ENCODE peak calls at places on chromosomes 12 and 14, in ten cellular contexts. C is fibroblast of mammary gland, B is choroid plexus epithelial cell, T is WTC11, J is RWPE2, Q is mucosa of descending colon, U is fibroblast of lung, K is PC-3, L is upper lobe of right lung, E is heart right ventricle. P is an unnamed sample.

GRCh38 chr12:132169376-132169775 is 25.1 kb downstream of the NOC4L start:
- DNase-seq in C (no peak), B (no peak), T (no peak), J (peak), Q (peak), U (no peak), K (no peak), L (peak), E (peak), P (no peak)

GRCh38 chr12:6280672-6281071 is 29.8 kb upstream of the PLEKHG6 start:
- DNase-seq in C (no peak), B (no peak), T (no peak), J (no peak), Q (peak), U (no peak), K (no peak), L (peak), E (no peak), P (no peak)

GRCh38 chr12:62006076-62006732 is 254.0 kb upstream of the USP15 start:
- DNase-seq in C (peak), B (peak), T (peak), J (no peak), Q (no peak), U (peak), K (peak), L (no peak), E (no peak), P (no peak)

GRCh38 chr14:106564058-106564643 is 1037.8 kb downstream of the TMEM121 start:
- DNase-seq in C (no peak), B (no peak), T (no peak), J (no peak), Q (peak), U (no peak), K (peak), L (peak), E (no peak), P (peak)

GRCh38 chr12:79055926-79056674 is 191.5 kb downstream of the SYT1 start:
- DNase-seq in C (peak), B (peak), T (no peak), J (no peak), Q (no peak), U (peak), K (peak), L (no peak), E (no peak), P (no peak)

GRCh38 chr14:49951946-49952345 is 59.1 kb downstream of the ARF6 start:
- DNase-seq in C (no peak), B (no peak), T (no peak), J (peak), Q (peak), U (no peak), K (peak), L (no peak), E (no peak), P (no peak)

GRCh38 chr14:49865431-49865859 is 12.9 kb upstream of the NEMF start:
- DNase-seq in C (peak), B (peak), T (peak), J (no peak), Q (peak), U (peak), K (peak), L (peak), E (peak), P (peak)

GRCh38 chr14:71238835-71239234 is 331.6 kb downstream of the PCNX1 start:
- DNase-seq in C (peak), B (no peak), T (no peak), J (no peak), Q (no peak), U (no peak), K (peak), L (no peak), E (no peak), P (no peak)

GRCh38 chr12:12273291-12273957 is 6.6 kb upstream of the LRP6 start:
- DNase-seq in C (no peak), B (peak), T (no peak), J (no peak), Q (no peak), U (peak), K (no peak), L (no peak), E (no peak), P (no peak)

GRCh38 chr12:50564240-50564947 is 59.6 kb downstream of the DIP2B start:
- DNase-seq in C (peak), B (no peak), T (no peak), J (no peak), Q (no peak), U (no peak), K (no peak), L (no peak), E (no peak), P (no peak)

GRCh38 chr14:59189281-59189821 is 884 bp downstream of the DAAM1 start:
- DNase-seq in C (no peak), B (peak), T (peak), J (peak), Q (peak), U (peak), K (peak), L (peak), E (peak), P (peak)

GRCh38 chr14:50340045-50340444 is 27.9 kb downstream of the DMAC2L start:
- DNase-seq in C (no peak), B (no peak), T (no peak), J (no peak), Q (no peak), U (no peak), K (no peak), L (no peak), E (no peak), P (no peak)

DNA sequence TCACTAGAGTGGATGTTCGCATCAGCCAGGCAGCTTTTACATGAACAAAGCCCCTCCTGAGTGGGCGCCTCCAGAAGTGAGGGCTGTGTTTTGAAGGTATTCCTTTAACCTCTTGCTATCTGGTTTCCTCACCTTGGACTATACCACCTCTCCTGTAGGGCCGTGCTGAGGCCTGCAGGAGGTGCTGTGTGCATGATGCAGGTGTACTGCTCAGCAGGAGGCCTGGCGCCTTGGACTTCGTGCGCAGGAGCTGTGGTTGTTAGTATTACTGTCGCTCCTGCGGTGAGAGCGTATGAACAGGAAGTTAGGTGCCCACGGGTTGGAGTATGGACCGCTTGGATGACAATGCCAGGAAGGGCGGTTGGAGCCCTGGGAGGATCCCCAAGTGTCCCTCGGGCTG is 130.7 kb downstream of the TSPAN9 start:
- DNase-seq in C (no peak), B (no peak), T (peak), J (no peak), Q (no peak), U (no peak), K (no peak), L (no peak), E (no peak), P (no peak)
- TF ChIP-seq CTCF in C (peak), B (peak), T (peak), J (peak), Q (no peak), U (no peak), K (peak), L (no peak), E (peak), P (no peak)

GRCh38 chr12:52566847-52567291 is 6.8 kb downstream of the KRT74 start:
- DNase-seq in C (no peak), B (no peak), T (no peak), J (no peak), Q (no peak), U (no peak), K (no peak), L (no peak), E (peak), P (peak)

GRCh38 chr12:52559979-52560378 is 7.0 kb upstream of the KRT71 start:
- DNase-seq in C (no peak), B (no peak), T (no peak), J (no peak), Q (no peak), U (no peak), K (no peak), L (no peak), E (no peak), P (no peak)

GRCh38 chr12:52564582-52564981 is 9.1 kb downstream of the KRT74 start:
- DNase-seq in C (no peak), B (no peak), T (no peak), J (no peak), Q (no peak), U (no peak), K (no peak), L (no peak), E (no peak), P (no peak)

GRCh38 chr12:52557481-52557880 is 4.5 kb upstream of the KRT71 start:
- DNase-seq in C (no peak), B (no peak), T (no peak), J (no peak), Q (no peak), U (no peak), K (no peak), L (no peak), E (no peak), P (no peak)

GRCh38 chr12:52561880-52562449 is 9.0 kb upstream of the KRT71 start:
- DNase-seq in C (peak), B (peak), T (no peak), J (no peak), Q (no peak), U (no peak), K (peak), L (no peak), E (no peak), P (no peak)
- TF ChIP-seq CTCF in C (peak), B (peak), T (no peak), J (peak), Q (no peak), U (no peak), K (peak), L (peak), E (no peak), P (no peak)

GRCh38 chr14:86464386-86464785 is 934.4 kb downstream of the FLRT2 start:
- DNase-seq in C (peak), B (no peak), T (no peak), J (no peak), Q (no peak), U (no peak), K (no peak), L (no peak), E (no peak), P (no peak)

GRCh38 chr14:86457729-86458128 is 927.8 kb downstream of the FLRT2 start:
- DNase-seq in C (no peak), B (no peak), T (no peak), J (no peak), Q (no peak), U (no peak), K (no peak), L (no peak), E (no peak), P (no peak)

GRCh38 chr14:86462193-86462592 is 932.2 kb downstream of the FLRT2 start:
- DNase-seq in C (peak), B (peak), T (peak), J (no peak), Q (no peak), U (peak), K (peak), L (no peak), E (no peak), P (no peak)
- TF ChIP-seq CTCF in C (peak), B (peak), T (peak), J (peak), Q (no peak), U (peak), K (peak), L (peak), E (peak), P (no peak)

GRCh38 chr14:93970967-93971634 is 5.3 kb downstream of the ASB2 start:
- DNase-seq in C (no peak), B (no peak), T (no peak), J (no peak), Q (peak), U (no peak), K (no peak), L (no peak), E (no peak), P (peak)
- TF ChIP-seq CTCF in C (no peak), B (no peak), T (no peak), J (peak), Q (no peak), U (no peak), K (no peak), L (no peak), E (no peak), P (no peak)